ENCODE peak calls at places on chromosomes 1 and 21, in five cellular contexts. K, H, G, R and J are unnamed samples.
A peak's percentile ranks its signal among the peaks of the same experiment; 100 is the strongest.

GRCh38 chr1:75786901-75787455 is 922 bp downstream of the RABGGTB start:
- DNase-seq in K (no peak), H (no peak), G (no peak), R (no peak), J (no peak)

GRCh38 chr1:38208720-38209632 is 162.4 kb upstream of the POU3F1 start:
- DNase-seq in K (no peak), H (no peak), G (peak; percentile 14), R (no peak), J (peak; percentile 5)

GRCh38 chr1:90925928-90926869 is 95.6 kb downstream of the ZNF644 start:
- DNase-seq in K (peak; percentile 72), H (no peak), G (no peak), R (no peak), J (peak; percentile 16)

GRCh38 chr1:55750020-55750995 is 535.1 kb upstream of the USP24 start:
- DNase-seq in K (no peak), H (no peak), G (no peak), R (no peak), J (no peak)

GRCh38 chr1:41708332-41708731 is 210.4 kb downstream of the HIVEP3 start:
- DNase-seq in K (no peak), H (no peak), G (no peak), R (no peak), J (no peak)

GRCh38 chr1:53911442-53911841 is 17.5 kb downstream of the DIO1 start:
- DNase-seq in K (no peak), H (no peak), G (no peak), R (no peak), J (no peak)

GRCh38 chr21:39176312-39176711 is 6.9 kb downstream of the PSMG1 start:
- DNase-seq in K (no peak), H (no peak), G (no peak), R (no peak), J (no peak)

GRCh38 chr1:1603671-1604373 is 3.9 kb upstream of the FNDC10 start:
- DNase-seq in K (no peak), H (no peak), G (no peak), R (no peak), J (peak; percentile 16)

GRCh38 chr21:38810826-38811164 is 5.1 kb downstream of the ETS2 start:
- DNase-seq in K (no peak), H (no peak), G (no peak), R (no peak), J (no peak)

GRCh38 chr1:32695098-32695904 is 7.3 kb downstream of the SYNC start:
- DNase-seq in K (peak; percentile 72), H (no peak), G (peak; percentile 78), R (peak; percentile 85), J (no peak)

GRCh38 chr1:225508538-225509375 is 80.9 kb upstream of the LBR start:
- DNase-seq in K (peak; percentile 98), H (no peak), G (no peak), R (no peak), J (no peak)

GRCh38 chr1:43554444-43554992 is 23.8 kb downstream of the PTPRF start:
- DNase-seq in K (peak; percentile 52), H (peak; percentile 37), G (peak; percentile 78), R (no peak), J (peak; percentile 76)

GRCh38 chr1:213968391-213968790 is 19.4 kb upstream of the PROX1 start:
- DNase-seq in K (no peak), H (no peak), G (no peak), R (no peak), J (no peak)

GRCh38 chr1:1212780-1213152 is 1.2 kb downstream of the TNFRSF4 start:
- DNase-seq in K (no peak), H (no peak), G (no peak), R (no peak), J (no peak)

GRCh38 chr1:171869097-171869496 is 27.8 kb downstream of the DNM3 start:
- DNase-seq in K (no peak), H (no peak), G (peak; percentile 66), R (no peak), J (no peak)

GRCh38 chr1:30876451-30877204 is 31.9 kb downstream of the SDC3 start:
- DNase-seq in K (no peak), H (no peak), G (no peak), R (no peak), J (no peak)

GRCh38 chr1:58156124-58156468 is 390.4 kb downstream of the OMA1 start:
- DNase-seq in K (no peak), H (no peak), G (no peak), R (no peak), J (no peak)

GRCh38 chr1:246364415-246364941 is 142.6 kb downstream of the SMYD3 start:
- DNase-seq in K (no peak), H (no peak), G (no peak), R (no peak), J (no peak)

GRCh38 chr1:201608635-201609395 is 69.9 kb downstream of the NAV1 start:
- DNase-seq in K (no peak), H (peak; percentile 9), G (no peak), R (no peak), J (no peak)

GRCh38 chr21:43020771-43021170 is 46.4 kb downstream of the PKNOX1 start:
- DNase-seq in K (no peak), H (no peak), G (no peak), R (no peak), J (no peak)

GRCh38 chr1:112866151-112866550 is 89.8 kb downstream of the SLC16A1 start:
- DNase-seq in K (peak; percentile 92), H (no peak), G (no peak), R (no peak), J (no peak)

GRCh38 chr1:234839663-234840062 is 229.7 kb upstream of the IRF2BP2 start:
- DNase-seq in K (no peak), H (no peak), G (no peak), R (no peak), J (no peak)

GRCh38 chr21:38984568-38984967 is 178.8 kb downstream of the ETS2 start:
- DNase-seq in K (no peak), H (no peak), G (no peak), R (no peak), J (no peak)

GRCh38 chr1:31675761-31676160 is 28.1 kb downstream of the COL16A1 start:
- DNase-seq in K (no peak), H (no peak), G (no peak), R (no peak), J (no peak)

GRCh38 chr1:85146972-85147359 is 53.9 kb downstream of the SYDE2 start:
- DNase-seq in K (peak; percentile 22), H (no peak), G (no peak), R (no peak), J (peak; percentile 34)

GRCh38 chr1:59404725-59405124 is 107.8 kb downstream of the FGGY start:
- DNase-seq in K (no peak), H (no peak), G (no peak), R (no peak), J (no peak)

GRCh38 chr1:192700834-192701271 is 64.9 kb downstream of the RGS13 start:
- DNase-seq in K (peak; percentile 89), H (no peak), G (no peak), R (no peak), J (no peak)